ENCODE peak calls at places on chromosomes 13 and 19, in four cellular contexts. One of them, this sample, is unnamed.

GRCh38 chr13:64471916-64472315 is 2758.2 kb downstream of the PCDH9 start:
- DNase-seq in RWPE1: peak; percentile 9
- DNase-seq in dorsolateral prefrontal cortex: no peak
- DNase-seq in ovary: no peak
- DNase-seq in this sample: no peak

GRCh38 chr13:46831588-46832194 is 34.7 kb upstream of the ESD start:
- DNase-seq in RWPE1: peak; percentile 34
- DNase-seq in dorsolateral prefrontal cortex: no peak
- DNase-seq in ovary: peak; percentile 22
- DNase-seq in this sample: no peak

GRCh38 chr13:101649490-101650126 is 197.1 kb downstream of the ITGBL1 start:
- DNase-seq in RWPE1: peak; percentile 83
- DNase-seq in dorsolateral prefrontal cortex: no peak
- DNase-seq in ovary: no peak
- DNase-seq in this sample: no peak

GRCh38 chr19:12606796-12607195 is 3.8 kb downstream of the ZNF490 start:
- DNase-seq in RWPE1: peak; percentile 43
- DNase-seq in dorsolateral prefrontal cortex: no peak
- DNase-seq in ovary: no peak
- DNase-seq in this sample: no peak

GRCh38 chr13:30872685-30873443 is 33.2 kb upstream of the MEDAG start:
- DNase-seq in RWPE1: no peak
- DNase-seq in dorsolateral prefrontal cortex: peak; percentile 75
- DNase-seq in ovary: peak; percentile 82
- DNase-seq in this sample: no peak

GRCh38 chr19:44576843-44577565 is 36.4 kb upstream of the IGSF23 start:
- DNase-seq in RWPE1: peak; percentile 63
- DNase-seq in dorsolateral prefrontal cortex: no peak
- DNase-seq in ovary: no peak
- DNase-seq in this sample: no peak

GRCh38 chr13:75511226-75511625 is 26.4 kb downstream of the COMMD6 start:
- DNase-seq in RWPE1: no peak
- DNase-seq in dorsolateral prefrontal cortex: no peak
- DNase-seq in ovary: no peak
- DNase-seq in this sample: no peak

GRCh38 chr13:27953671-27954405 is 15.3 kb downstream of the CDX2 start:
- DNase-seq in RWPE1: peak; percentile 64
- DNase-seq in dorsolateral prefrontal cortex: no peak
- DNase-seq in ovary: peak; percentile 59
- DNase-seq in this sample: peak; percentile 92

GRCh38 chr19:58538257-58539168 is 5.4 kb upstream of the TRIM28 start:
- DNase-seq in RWPE1: no peak
- DNase-seq in dorsolateral prefrontal cortex: no peak
- DNase-seq in ovary: no peak
- DNase-seq in this sample: no peak

GRCh38 chr13:19766637-19767036 is 16.1 kb downstream of the PSPC1 start:
- DNase-seq in RWPE1: no peak
- DNase-seq in dorsolateral prefrontal cortex: no peak
- DNase-seq in ovary: no peak
- DNase-seq in this sample: no peak

GRCh38 chr19:50252111-50252886 is 48.9 kb downstream of the MYH14 start:
- DNase-seq in RWPE1: no peak
- DNase-seq in dorsolateral prefrontal cortex: no peak
- DNase-seq in ovary: no peak
- DNase-seq in this sample: no peak

GRCh38 chr19:49637865-49638350 is 2.0 kb downstream of the RRAS start:
- DNase-seq in RWPE1: peak; percentile 72
- DNase-seq in dorsolateral prefrontal cortex: no peak
- DNase-seq in ovary: peak; percentile 81
- DNase-seq in this sample: peak; percentile 91

GRCh38 chr13:23749288-23749880 is 139.8 kb downstream of the MIPEP start:
- DNase-seq in RWPE1: no peak
- DNase-seq in dorsolateral prefrontal cortex: no peak
- DNase-seq in ovary: no peak
- DNase-seq in this sample: no peak

GRCh38 chr19:40754611-40755247 is 3.7 kb downstream of the SNRPA start:
- DNase-seq in RWPE1: no peak
- DNase-seq in dorsolateral prefrontal cortex: no peak
- DNase-seq in ovary: no peak
- DNase-seq in this sample: no peak

GRCh38 chr13:44394649-44395048 is 21.0 kb downstream of the SERP2 start:
- DNase-seq in RWPE1: no peak
- DNase-seq in dorsolateral prefrontal cortex: no peak
- DNase-seq in ovary: no peak
- DNase-seq in this sample: no peak

GRCh38 chr19:45515807-45516401 is 8.6 kb downstream of the VASP start:
- DNase-seq in RWPE1: no peak
- DNase-seq in dorsolateral prefrontal cortex: no peak
- DNase-seq in ovary: no peak
- DNase-seq in this sample: no peak

GRCh38 chr19:19181614-19182013 is 10.3 kb downstream of the BORCS8 start:
- DNase-seq in RWPE1: no peak
- DNase-seq in dorsolateral prefrontal cortex: no peak
- DNase-seq in ovary: no peak
- DNase-seq in this sample: no peak

GRCh38 chr19:3304871-3305423 is 61.4 kb upstream of the NFIC start:
- DNase-seq in RWPE1: peak; percentile 32
- DNase-seq in dorsolateral prefrontal cortex: peak; percentile 68
- DNase-seq in ovary: peak; percentile 80
- DNase-seq in this sample: peak; percentile 86

GRCh38 chr13:46352810-46353209 is 34.2 kb downstream of the RUBCNL start:
- DNase-seq in RWPE1: no peak
- DNase-seq in dorsolateral prefrontal cortex: no peak
- DNase-seq in ovary: no peak
- DNase-seq in this sample: no peak

GRCh38 chr13:35961002-35961401 is 170.2 kb downstream of the DCLK1 start:
- DNase-seq in RWPE1: no peak
- DNase-seq in dorsolateral prefrontal cortex: no peak
- DNase-seq in ovary: no peak
- DNase-seq in this sample: no peak

GRCh38 chr13:58919551-58919950 is 1244.2 kb downstream of the DIAPH3 start:
- DNase-seq in RWPE1: no peak
- DNase-seq in dorsolateral prefrontal cortex: no peak
- DNase-seq in ovary: no peak
- DNase-seq in this sample: no peak

GRCh38 chr13:35848868-35849644 is 282.1 kb downstream of the DCLK1 start:
- DNase-seq in RWPE1: no peak
- DNase-seq in dorsolateral prefrontal cortex: no peak
- DNase-seq in ovary: no peak
- DNase-seq in this sample: no peak

GRCh38 chr13:36211567-36211966 is 2.8 kb downstream of the SOHLH2 start:
- DNase-seq in RWPE1: no peak
- DNase-seq in dorsolateral prefrontal cortex: no peak
- DNase-seq in ovary: no peak
- DNase-seq in this sample: no peak

GRCh38 chr19:52935434-52935833 is 12.2 kb upstream of the ZNF888 start:
- DNase-seq in RWPE1: no peak
- DNase-seq in dorsolateral prefrontal cortex: no peak
- DNase-seq in ovary: no peak
- DNase-seq in this sample: no peak

GRCh38 chr13:62687727-62688126 is 1272.1 kb upstream of the PCDH20 start:
- DNase-seq in RWPE1: no peak
- DNase-seq in dorsolateral prefrontal cortex: no peak
- DNase-seq in ovary: no peak
- DNase-seq in this sample: no peak

GRCh38 chr19:35767288-35768081 is 7.9 kb upstream of the ARHGAP33 start:
- DNase-seq in RWPE1: no peak
- DNase-seq in dorsolateral prefrontal cortex: no peak
- DNase-seq in ovary: peak; percentile 82
- DNase-seq in this sample: no peak

GRCh38 chr19:1864480-1865171 is 1.2 kb upstream of the KLF16 start:
- DNase-seq in RWPE1: no peak
- DNase-seq in dorsolateral prefrontal cortex: no peak
- DNase-seq in ovary: peak; percentile 76
- DNase-seq in this sample: peak; percentile 96

GRCh38 chr19:40530091-40530901 is 46.4 kb upstream of the SHKBP1 start:
- DNase-seq in RWPE1: no peak
- DNase-seq in dorsolateral prefrontal cortex: no peak
- DNase-seq in ovary: peak; percentile 33
- DNase-seq in this sample: no peak

GRCh38 chr13:37869506-37869755 is 141 bp downstream of the TRPC4 start:
- DNase-seq in RWPE1: peak; percentile 4
- DNase-seq in dorsolateral prefrontal cortex: no peak
- DNase-seq in ovary: peak; percentile 15
- DNase-seq in this sample: no peak

GRCh38 chr13:60047943-60048342 is 115.8 kb downstream of the DIAPH3 start:
- DNase-seq in RWPE1: no peak
- DNase-seq in dorsolateral prefrontal cortex: no peak
- DNase-seq in ovary: no peak
- DNase-seq in this sample: no peak

GRCh38 chr19:8468761-8469458 is 24.1 kb downstream of the HNRNPM start:
- DNase-seq in RWPE1: no peak
- DNase-seq in dorsolateral prefrontal cortex: no peak
- DNase-seq in ovary: no peak
- DNase-seq in this sample: no peak

GRCh38 chr19:29614780-29615179 is 8.7 kb downstream of the POP4 start:
- DNase-seq in RWPE1: no peak
- DNase-seq in dorsolateral prefrontal cortex: no peak
- DNase-seq in ovary: no peak
- DNase-seq in this sample: no peak

GRCh38 chr19:29616541-29616940 is 10.5 kb downstream of the POP4 start:
- DNase-seq in RWPE1: no peak
- DNase-seq in dorsolateral prefrontal cortex: no peak
- DNase-seq in ovary: no peak
- DNase-seq in this sample: peak; percentile 75

GRCh38 chr19:29617336-29618266 is 11.5 kb downstream of the POP4 start:
- DNase-seq in RWPE1: no peak
- DNase-seq in dorsolateral prefrontal cortex: no peak
- DNase-seq in ovary: no peak
- DNase-seq in this sample: peak; percentile 64

GRCh38 chr19:29614046-29614445 is 8.0 kb downstream of the POP4 start:
- DNase-seq in RWPE1: no peak
- DNase-seq in dorsolateral prefrontal cortex: no peak
- DNase-seq in ovary: no peak
- DNase-seq in this sample: peak; percentile 62

GRCh38 chr19:29615891-29616425 is 9.9 kb downstream of the POP4 start:
- DNase-seq in RWPE1: no peak
- DNase-seq in dorsolateral prefrontal cortex: no peak
- DNase-seq in ovary: no peak
- DNase-seq in this sample: peak; percentile 66
- H3K27ac ChIP-seq in RWPE1: no peak overlapping the region
- H3K27ac ChIP-seq in dorsolateral prefrontal cortex: no peak overlapping the region
- H3K27ac ChIP-seq in ovary: no peak overlapping the region
- H3K27ac ChIP-seq in this sample: no peak overlapping the region

GRCh38 chr13:73110814-73111213 is 52.0 kb downstream of the KLF5 start:
- DNase-seq in RWPE1: no peak
- DNase-seq in dorsolateral prefrontal cortex: no peak
- DNase-seq in ovary: no peak
- DNase-seq in this sample: no peak
- H3K27ac ChIP-seq in RWPE1: no peak overlapping the region
- H3K27ac ChIP-seq in dorsolateral prefrontal cortex: no peak overlapping the region
- H3K27ac ChIP-seq in ovary: no peak overlapping the region
- H3K27ac ChIP-seq in this sample: no peak overlapping the region

DNA sequence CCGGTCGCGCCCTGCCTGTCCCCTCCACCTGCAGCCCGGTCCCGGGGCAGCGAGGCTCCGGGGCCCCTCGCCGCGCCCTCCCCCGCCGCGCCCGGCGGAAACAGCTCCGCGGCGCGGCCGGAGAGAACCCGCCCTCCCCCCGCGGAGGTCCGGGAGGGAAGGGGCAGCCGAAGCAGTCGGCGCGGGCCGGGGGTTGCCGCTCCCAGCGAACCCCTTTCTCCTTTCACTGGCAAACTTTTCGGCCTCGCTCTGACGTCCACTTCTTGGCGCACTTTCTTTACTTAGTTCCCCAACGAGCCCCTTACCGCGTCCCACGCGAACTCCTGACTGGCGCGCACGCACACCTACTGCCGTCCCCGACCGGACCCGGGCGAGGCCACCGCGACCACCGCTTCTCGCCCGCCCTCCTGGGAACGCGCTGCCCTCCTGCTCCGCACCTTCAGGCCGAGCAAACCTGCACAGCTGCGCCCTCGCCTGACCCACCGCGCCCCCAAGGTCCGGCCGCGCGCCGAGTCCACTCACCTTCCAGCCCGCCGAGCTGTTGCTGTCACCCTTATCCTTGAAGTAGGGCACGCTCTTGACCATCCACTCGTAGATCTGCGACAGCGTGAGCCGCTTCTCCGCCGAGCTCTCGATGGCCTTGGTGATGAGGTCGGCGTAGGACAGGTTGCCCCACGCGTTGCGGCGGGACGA is 1.2 kb downstream of the FOXO1 start:
- DNase-seq in RWPE1: peak; percentile 24
- DNase-seq in dorsolateral prefrontal cortex: no peak
- DNase-seq in ovary: peak; percentile 55
- DNase-seq in this sample: peak; percentile 90
- H3K27ac ChIP-seq in RWPE1: peak overlapping the region; percentile 90
- H3K27ac ChIP-seq in dorsolateral prefrontal cortex: peak overlapping the region; percentile 97
- H3K27ac ChIP-seq in ovary: peak overlapping the region; percentile 99
- H3K27ac ChIP-seq in this sample: peak overlapping the region; percentile 99

DNA sequence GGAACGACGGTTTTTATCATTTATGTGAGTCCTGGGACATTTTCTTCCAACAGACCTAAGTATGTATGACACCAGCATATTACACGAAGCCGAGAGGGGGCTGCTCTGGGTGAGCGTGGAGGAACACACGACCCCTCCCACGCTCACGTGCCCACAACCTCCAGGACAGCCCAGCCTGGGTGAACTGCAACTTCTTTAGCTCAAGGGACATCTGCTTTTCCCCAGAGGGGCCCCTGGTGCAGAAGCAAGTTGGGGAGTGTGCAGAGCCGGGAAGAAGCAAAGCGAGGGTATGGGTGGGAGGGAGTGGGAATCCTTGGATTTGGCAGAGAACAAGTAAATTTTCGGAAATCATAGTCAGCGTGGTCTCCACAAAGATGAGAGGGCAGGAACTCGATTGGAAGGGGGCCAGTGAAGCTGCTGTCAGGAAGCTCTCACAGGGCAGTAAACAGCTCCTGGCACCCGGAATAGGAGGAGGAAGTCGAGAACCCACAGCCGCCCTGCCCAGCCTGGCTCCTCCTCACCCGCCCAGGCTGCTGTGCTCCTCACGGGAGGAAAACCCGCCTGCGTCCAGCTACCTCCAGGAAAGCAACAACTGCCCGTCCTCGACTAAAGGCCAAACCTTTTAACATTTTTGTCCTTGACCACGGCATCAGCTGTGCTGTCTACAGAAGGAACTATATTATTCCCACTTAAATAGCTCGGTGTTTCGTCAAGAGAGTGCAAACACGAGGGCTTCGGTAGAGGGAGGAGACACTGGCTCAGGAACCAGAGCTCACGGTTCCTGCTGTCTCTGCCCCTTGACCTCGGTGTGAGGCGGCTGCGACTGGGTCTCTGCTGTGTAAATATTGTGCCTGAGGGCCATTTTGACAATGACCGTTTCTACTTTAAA is 17.2 kb upstream of the CFAP97D2 start:
- DNase-seq in RWPE1: no peak
- DNase-seq in dorsolateral prefrontal cortex: no peak
- DNase-seq in ovary: peak; percentile 41
- DNase-seq in this sample: peak; percentile 92
- H3K27ac ChIP-seq in RWPE1: no peak overlapping the region
- H3K27ac ChIP-seq in dorsolateral prefrontal cortex: no peak overlapping the region
- H3K27ac ChIP-seq in ovary: no peak overlapping the region
- H3K27ac ChIP-seq in this sample: peak overlapping the region; percentile 73

This sample was measured in spleen.